ENCODE peak calls at places on chromosomes 12 and 14, in four cellular contexts. W is GM12878, T is H1, N is HepG2. D is an unnamed sample.

GRCh38 chr12:51976376-51977160 is 25.1 kb downstream of the ACVR1B start:
- DNase-seq in W (no peak), T (no peak), N (peak; percentile 92), D (no peak)

GRCh38 chr14:63295231-63295685 is 23.5 kb downstream of the GPHB5 start:
- DNase-seq in N (no peak), T (no peak), W (no peak), D (no peak)

GRCh38 chr12:117853600-117853999 is 115.2 kb downstream of the KSR2 start:
- DNase-seq in W (no peak), N (peak; percentile 73), T (no peak), D (no peak)

GRCh38 chr12:116693259-116694227 is 44.3 kb downstream of the SPRING1 start:
- DNase-seq in T (no peak), N (peak; percentile 36), W (no peak), D (no peak)

GRCh38 chr12:32115404-32116104 is 8.9 kb downstream of the BICD1 start:
- DNase-seq in N (no peak), T (no peak), W (no peak), D (no peak)

GRCh38 chr14:95979339-95980042 is 59.7 kb upstream of the C14orf132 start:
- DNase-seq in T (peak; percentile 57), W (no peak), N (no peak), D (no peak)

GRCh38 chr12:110809149-110809548 is 37.6 kb upstream of the CCDC63 start:
- DNase-seq in W (no peak), N (no peak), T (no peak), D (no peak)

GRCh38 chr12:116520801-116521471 is 38.2 kb upstream of the MAP1LC3B2 start:
- DNase-seq in N (no peak), T (no peak), W (no peak), D (peak; percentile 29)

GRCh38 chr12:104929926-104930325 is 28.2 kb downstream of the SLC41A2 start:
- DNase-seq in W (no peak), T (no peak), N (no peak), D (no peak)

GRCh38 chr12:57135939-57136338 is 7.7 kb downstream of the LRP1 start:
- DNase-seq in N (no peak), T (no peak), W (no peak), D (no peak)

GRCh38 chr12:110436231-110436630 is 13.9 kb downstream of the ARPC3 start:
- DNase-seq in N (no peak), T (no peak), W (no peak), D (no peak)

GRCh38 chr12:13900718-13901117 is 80.7 kb downstream of the GRIN2B start:
- DNase-seq in W (no peak), N (no peak), T (no peak), D (no peak)

GRCh38 chr14:77290705-77291104 is 19.7 kb upstream of the NGB start:
- DNase-seq in N (no peak), W (no peak), T (no peak), D (no peak)

GRCh38 chr12:125674554-125674953 is 609.3 kb downstream of the AACS start:
- DNase-seq in W (no peak), N (no peak), T (no peak), D (no peak)

GRCh38 chr14:90819734-90820393 is 3.6 kb upstream of the TTC7B start:
- DNase-seq in W (no peak), T (no peak), N (no peak), D (no peak)

GRCh38 chr12:25254271-25254880 is 3.6 kb upstream of the KRAS start:
- DNase-seq in W (no peak), T (no peak), N (peak; percentile 47), D (no peak)

GRCh38 chr14:39267592-39268112 is 33.9 kb downstream of the MIA2 start:
- DNase-seq in N (peak; percentile 45), T (no peak), W (no peak), D (no peak)

GRCh38 chr12:5807538-5808219 is 137.4 kb downstream of the ANO2 start:
- DNase-seq in T (no peak), N (no peak), W (no peak), D (no peak)

GRCh38 chr12:41100572-41100971 is 87.5 kb upstream of the PDZRN4 start:
- DNase-seq in W (no peak), T (no peak), N (no peak), D (no peak)

GRCh38 chr14:60331201-60332045 is 82.4 kb downstream of the PPM1A start:
- DNase-seq in T (peak; percentile 68), N (peak; percentile 54), W (peak; percentile 52), D (peak; percentile 79)

GRCh38 chr12:65279387-65280112 is 1.1 kb downstream of the MSRB3 start:
- DNase-seq in N (no peak), T (no peak), W (no peak), D (no peak)

GRCh38 chr12:95790912-95791849 is 617 bp upstream of the NTN4 start:
- DNase-seq in N (no peak), W (no peak), T (no peak), D (no peak)

GRCh38 chr12:16229676-16230075 is 47.8 kb downstream of the SLC15A5 start:
- DNase-seq in N (no peak), W (no peak), T (no peak), D (no peak)

GRCh38 chr12:6229823-6230222 is 29.6 kb downstream of the CD9 start:
- DNase-seq in T (no peak), N (peak; percentile 32), W (no peak), D (no peak)

GRCh38 chr14:101575581-101575980 is 14.3 kb downstream of the DIO3 start:
- DNase-seq in W (no peak), T (no peak), N (no peak), D (no peak)
- TF ChIP-seq MAX in W (no peak), T (no peak), N (no peak), D (no peak)

GRCh38 chr12:49784756-49785409 is 43.3 kb downstream of the NCKAP5L start:
- DNase-seq in T (no peak), W (no peak), N (no peak), D (no peak)
- TF ChIP-seq ATF2 in T (no peak), W (no peak), N (no peak), D (no peak)

GRCh38 chr14:54500744-54501143 is 9.0 kb upstream of the CGRRF1 start:
- DNase-seq in T (no peak), W (no peak), N (no peak), D (no peak)

GRCh38 chr14:54501423-54501822 is 8.3 kb upstream of the CGRRF1 start:
- DNase-seq in T (no peak), W (no peak), N (no peak), D (no peak)

GRCh38 chr14:54502602-54503001 is 7.1 kb upstream of the CGRRF1 start:
- DNase-seq in W (no peak), N (no peak), T (no peak), D (no peak)

GRCh38 chr14:54498579-54498978 is 9.8 kb upstream of the GMFB start:
- DNase-seq in N (no peak), W (no peak), T (no peak), D (no peak)

DNA sequence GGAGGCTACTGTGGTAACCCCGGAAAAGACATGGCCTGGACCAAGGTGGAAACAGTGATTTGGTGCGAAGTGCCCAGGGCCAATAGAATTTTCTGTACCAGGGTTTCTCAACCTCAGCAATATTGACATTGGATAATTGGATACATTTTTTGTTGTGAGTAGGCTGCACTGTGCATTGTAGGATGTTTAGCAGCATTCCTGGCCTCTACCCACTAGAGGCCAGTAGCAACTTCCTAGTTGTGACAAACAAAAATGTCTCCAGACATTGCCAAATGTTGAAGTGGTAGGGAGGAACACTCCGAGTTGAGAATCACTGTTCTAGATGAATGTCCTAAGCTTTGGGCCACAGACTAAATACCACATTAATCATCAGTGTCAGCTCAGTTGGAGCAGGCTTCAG is 6.2 kb upstream of the CGRRF1 start:
- DNase-seq in N (peak; percentile 64), T (no peak), W (no peak), D (no peak)
- TF ChIP-seq EZH2 in N (no peak), T (no peak), W (no peak), D (no peak)

DNA sequence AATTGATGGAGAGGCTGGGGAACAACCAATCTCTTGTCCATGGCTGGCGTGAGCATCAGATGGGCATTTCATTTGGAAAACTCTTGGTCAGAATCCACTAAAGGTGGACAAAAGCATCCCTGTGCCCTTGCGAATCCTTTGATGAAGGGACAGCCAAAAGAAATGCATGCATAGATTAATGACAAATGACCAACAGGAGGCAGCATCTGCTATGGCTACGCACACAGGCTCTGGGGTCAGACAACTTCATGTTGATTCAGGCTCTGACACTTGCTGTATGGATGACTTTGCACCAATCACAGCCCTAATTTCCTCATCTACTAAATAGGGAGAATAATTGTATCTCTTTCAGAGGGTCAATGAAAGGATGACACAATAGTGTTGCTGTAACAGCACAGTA is 117.5 kb downstream of the ASCL4 start:
- DNase-seq in N (no peak), T (no peak), W (no peak), D (peak; percentile 35)
- TF ChIP-seq MAX in N (no peak), T (no peak), W (no peak), D (no peak)

GRCh38 chr14:102545461-102546265 is 36.1 kb upstream of the ANKRD9 start:
- DNase-seq in N (peak; percentile 63), T (no peak), W (no peak), D (no peak)
- TF ChIP-seq ATF2 in N (peak; percentile 21), T (no peak), W (no peak), D (no peak)

DNA sequence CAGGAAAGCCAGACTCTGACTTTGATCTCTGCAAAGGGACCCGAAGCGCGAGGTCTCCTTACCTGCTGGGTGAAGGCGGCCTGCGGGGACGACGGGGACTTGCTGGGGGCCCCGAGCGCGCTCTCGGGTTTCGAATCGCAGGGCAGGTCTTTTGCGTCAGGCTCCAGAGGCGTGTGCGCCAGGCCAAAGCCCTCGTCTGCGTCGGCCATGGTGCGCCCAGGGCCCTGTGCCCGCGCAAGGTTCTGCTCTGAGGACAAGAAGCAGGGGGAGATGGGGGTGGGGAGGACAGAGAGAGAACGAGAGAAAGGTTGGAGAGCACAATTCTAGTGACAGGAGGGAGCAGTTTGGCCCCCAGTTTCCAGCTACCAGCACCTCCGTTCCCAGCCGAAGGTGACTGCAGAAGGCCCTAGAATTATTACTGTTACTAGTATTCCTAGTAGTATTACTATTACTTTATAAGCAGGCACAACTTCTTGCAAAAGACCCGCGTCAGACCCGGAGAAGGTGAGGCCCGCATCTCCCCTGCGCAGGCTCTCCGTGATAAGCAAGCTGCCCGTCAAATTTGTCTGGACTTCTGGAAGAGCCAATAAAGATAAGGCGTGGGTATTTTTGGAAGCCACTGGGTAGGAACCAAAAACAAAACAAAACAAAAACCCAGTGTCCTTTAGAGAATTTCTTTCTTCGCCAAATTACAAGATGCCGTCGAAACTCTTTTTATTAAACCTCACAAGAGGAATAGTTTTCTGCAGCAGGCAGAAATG is 2.1 kb downstream of the TBX5 start:
- DNase-seq in W (no peak), T (no peak), N (no peak), D (no peak)
- TF ChIP-seq EZH2 in W (no peak), T (peak; percentile 25), N (no peak), D (no peak)

DNA sequence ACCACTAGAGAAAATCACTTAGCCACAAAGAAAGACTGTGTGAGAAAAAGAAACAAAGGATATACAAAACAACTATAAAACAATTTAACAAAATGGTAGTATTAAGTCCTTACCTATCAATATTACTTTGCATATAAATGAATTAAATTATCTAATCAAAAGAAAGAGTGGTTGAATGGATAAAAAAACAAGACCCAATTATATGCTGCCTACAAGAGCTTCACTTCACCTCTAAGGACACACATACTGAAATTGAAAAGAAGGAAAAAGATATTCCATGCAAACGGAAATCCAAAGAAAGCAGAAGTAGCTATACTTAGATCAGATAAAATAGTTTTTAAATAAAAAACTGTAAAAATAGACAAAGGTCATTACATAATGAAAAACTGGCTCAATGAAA is 134.9 kb upstream of the CCDC196 start:
- DNase-seq in W (no peak), N (no peak), T (no peak), D (no peak)
- TF ChIP-seq MAX in W (no peak), N (no peak), T (no peak), D (no peak)